ENCODE peak calls at places on chromosomes 12 and 14, in five cellular contexts. B is pancreas, A is A549, X is astrocyte, C is activated B cell treated with CpG ODN at 0.5 μM for 24 hours. Q is an unnamed sample.

GRCh38 chr12:31215521-31216232 is 110.3 kb downstream of the SINHCAF start:
- DNase-seq in B (peak), A (no peak), X (no peak), C (no peak), Q (no peak)

GRCh38 chr14:32938719-32939253 is at the start of gene NPAS3:
- DNase-seq in B (peak), A (no peak), X (no peak), C (no peak), Q (no peak)

GRCh38 chr12:50263832-50264231 is 19.5 kb downstream of the LIMA1 start:
- DNase-seq in B (no peak), A (no peak), X (no peak), C (no peak), Q (no peak)

GRCh38 chr12:42143401-42144173 is 1.1 kb downstream of the GXYLT1 start:
- DNase-seq in B (no peak), A (no peak), X (peak), C (no peak), Q (peak)

GRCh38 chr12:3421191-3421590 is 69.8 kb upstream of the PRMT8 start:
- DNase-seq in B (no peak), A (no peak), X (no peak), C (no peak), Q (no peak)

GRCh38 chr14:104537613-104537988 is 42.0 kb upstream of the C14orf180 start:
- DNase-seq in B (no peak), A (no peak), X (no peak), C (no peak), Q (no peak)

GRCh38 chr12:76915381-76916169 is 36.8 kb upstream of the CSRP2 start:
- DNase-seq in B (no peak), A (no peak), X (no peak), C (no peak), Q (peak)

GRCh38 chr14:29045237-29045636 is 278.6 kb downstream of the FOXG1 start:
- DNase-seq in B (no peak), A (no peak), X (no peak), C (no peak), Q (no peak)

GRCh38 chr14:72998252-72998903 is 28.5 kb downstream of the ZFYVE1 start:
- DNase-seq in B (no peak), A (no peak), X (no peak), C (no peak), Q (no peak)

GRCh38 chr14:64760146-64760755 is 56.0 kb downstream of the PLEKHG3 start:
- DNase-seq in B (peak), A (peak), X (peak), C (peak), Q (peak)

GRCh38 chr12:26153421-26154154 is 28.8 kb upstream of the BHLHE41 start:
- DNase-seq in B (peak), A (peak), X (peak), C (no peak), Q (peak)

GRCh38 chr14:92985521-92985920 is 62.6 kb downstream of the CHGA start:
- DNase-seq in B (no peak), A (no peak), X (no peak), C (no peak), Q (no peak)

GRCh38 chr14:39491134-39491541 is 58.9 kb upstream of the FBXO33 start:
- DNase-seq in B (no peak), A (peak), X (peak), C (no peak), Q (peak)

GRCh38 chr14:50403433-50403832 is 6.8 kb upstream of the CDKL1 start:
- DNase-seq in B (no peak), A (no peak), X (no peak), C (no peak), Q (no peak)

GRCh38 chr12:49537709-49538601 is 875 bp upstream of the KCNH3 start:
- DNase-seq in B (no peak), A (peak), X (no peak), C (peak), Q (no peak)

GRCh38 chr12:39920647-39921046 is 185.2 kb downstream of the SLC2A13 start:
- DNase-seq in B (no peak), A (no peak), X (no peak), C (no peak), Q (no peak)

GRCh38 chr12:57164454-57164853 is 17.0 kb upstream of the LRP1-AS start:
- DNase-seq in B (no peak), A (no peak), X (no peak), C (no peak), Q (no peak)

GRCh38 chr12:78887008-78887407 is 22.4 kb downstream of the SYT1 start:
- DNase-seq in B (no peak), A (peak), X (peak), C (no peak), Q (peak)

GRCh38 chr12:76866726-76867125 is 12.1 kb downstream of the CSRP2 start:
- DNase-seq in B (no peak), A (no peak), X (peak), C (no peak), Q (peak)

GRCh38 chr14:101347893-101348777 is 213.2 kb upstream of the DIO3 start:
- DNase-seq in B (no peak), A (no peak), X (no peak), C (no peak), Q (no peak)

GRCh38 chr14:76208340-76208739 is 56.6 kb downstream of the GPATCH2L start:
- DNase-seq in B (no peak), A (no peak), X (no peak), C (no peak), Q (no peak)

GRCh38 chr12:132444957-132445883 is 44.7 kb upstream of the FBRSL1 start:
- DNase-seq in B (no peak), A (no peak), X (no peak), C (peak), Q (no peak)

GRCh38 chr14:75523771-75524171 is 1.5 kb downstream of the BATF start:
- DNase-seq in B (no peak), A (no peak), X (no peak), C (no peak), Q (peak)

GRCh38 chr12:63967358-63967757 is 122.9 kb downstream of the SRGAP1 start:
- DNase-seq in B (no peak), A (no peak), X (peak), C (no peak), Q (peak)

GRCh38 chr14:68377459-68377858 is 415.4 kb downstream of the ZFP36L1 start:
- DNase-seq in B (no peak), A (no peak), X (peak), C (no peak), Q (peak)

GRCh38 chr12:68498736-68499135 is 112.0 kb upstream of the RAP1B start:
- DNase-seq in B (no peak), A (no peak), X (no peak), C (no peak), Q (no peak)

GRCh38 chr12:23947395-23947794 is 2.1 kb downstream of the SOX5 start:
- DNase-seq in B (no peak), A (no peak), X (no peak), C (no peak), Q (no peak)

GRCh38 chr12:23950775-23951391 is 1.4 kb upstream of the SOX5 start:
- DNase-seq in B (no peak), A (no peak), X (peak), C (no peak), Q (peak)

GRCh38 chr12:23949212-23950010 is at the start of gene SOX5:
- DNase-seq in B (peak), A (no peak), X (peak), C (no peak), Q (peak)

GRCh38 chr12:23952071-23952470 is 2.6 kb upstream of the SOX5 start:
- DNase-seq in B (no peak), A (no peak), X (no peak), C (no peak), Q (no peak)

GRCh38 chr12:23950011-23950774 is 723 bp upstream of the SOX5 start:
- DNase-seq in B (no peak), A (no peak), X (peak), C (no peak), Q (peak)
- TF ChIP-seq CTCF in B (no peak), A (no peak), X (no peak), C (no peak), Q (no peak)

GRCh38 chr12:112965643-112966042 is 12.7 kb upstream of the OAS2 start:
- DNase-seq in B (no peak), A (no peak), X (no peak), C (no peak), Q (no peak)

GRCh38 chr12:112963227-112963861 is 15.0 kb upstream of the OAS2 start:
- DNase-seq in B (no peak), A (no peak), X (no peak), C (no peak), Q (no peak)

GRCh38 chr12:112962561-112962960 is 15.8 kb upstream of the OAS2 start:
- DNase-seq in B (no peak), A (no peak), X (no peak), C (no peak), Q (no peak)

GRCh38 chr12:112964067-112964670 is 14.2 kb upstream of the OAS2 start:
- DNase-seq in B (no peak), A (no peak), X (no peak), C (no peak), Q (no peak)

DNA sequence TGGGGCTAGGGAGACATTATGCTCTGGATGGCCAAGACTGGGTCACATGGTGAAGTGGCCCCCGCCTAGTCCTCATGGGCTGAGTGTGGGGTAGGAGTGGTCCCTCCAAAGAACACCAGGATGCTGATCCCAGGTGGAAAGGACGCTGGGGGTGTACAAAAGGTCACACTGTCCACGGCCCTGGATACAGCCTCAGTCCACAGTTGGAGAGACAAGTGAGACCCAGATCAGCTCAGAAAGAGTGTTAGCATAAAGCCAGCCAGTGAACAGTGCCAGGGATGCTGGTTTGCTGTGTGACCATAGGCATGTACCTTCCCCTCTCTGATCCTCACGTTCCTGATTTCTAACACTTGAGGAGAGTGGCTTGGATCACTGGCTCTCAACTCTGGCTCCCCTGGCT is 13.4 kb upstream of the OAS2 start:
- DNase-seq in B (no peak), A (no peak), X (no peak), C (no peak), Q (no peak)
- TF ChIP-seq CTCF in B (no peak), A (no peak), X (no peak), C (no peak), Q (no peak)

GRCh38 chr14:21990116-21990515 is 316.5 kb upstream of the OR4E1 start:
- DNase-seq in B (no peak), A (no peak), X (no peak), C (no peak), Q (peak)
- TF ChIP-seq CTCF in B (no peak), A (peak), X (peak), C (no peak), Q (peak)

GRCh38 chr12:59179231-59179630 is 258.9 kb upstream of the LRIG3 start:
- DNase-seq in B (no peak), A (no peak), X (no peak), C (no peak), Q (no peak)

DNA sequence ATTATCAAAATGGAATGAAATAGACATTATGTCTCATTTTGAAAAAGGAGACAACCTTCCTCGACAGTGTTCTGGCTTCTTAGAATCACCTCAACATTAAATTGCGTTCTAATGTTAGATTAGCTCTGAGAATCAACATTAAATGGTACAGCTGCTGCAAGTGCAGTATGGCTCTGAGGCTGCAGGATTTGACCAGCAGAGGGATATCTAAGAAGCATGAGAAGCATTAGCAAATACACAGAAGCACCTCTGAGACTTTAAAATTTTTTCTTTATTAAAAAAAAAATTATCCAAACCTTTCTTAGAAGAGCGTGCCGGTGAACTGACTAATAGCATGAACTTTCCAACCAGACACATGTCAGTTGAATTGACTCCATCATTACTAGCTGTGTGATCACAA is 253.4 kb upstream of the LRIG3 start:
- DNase-seq in B (no peak), A (no peak), X (no peak), C (no peak), Q (no peak)
- TF ChIP-seq CTCF in B (no peak), A (no peak), X (no peak), C (no peak), Q (peak)

DNA sequence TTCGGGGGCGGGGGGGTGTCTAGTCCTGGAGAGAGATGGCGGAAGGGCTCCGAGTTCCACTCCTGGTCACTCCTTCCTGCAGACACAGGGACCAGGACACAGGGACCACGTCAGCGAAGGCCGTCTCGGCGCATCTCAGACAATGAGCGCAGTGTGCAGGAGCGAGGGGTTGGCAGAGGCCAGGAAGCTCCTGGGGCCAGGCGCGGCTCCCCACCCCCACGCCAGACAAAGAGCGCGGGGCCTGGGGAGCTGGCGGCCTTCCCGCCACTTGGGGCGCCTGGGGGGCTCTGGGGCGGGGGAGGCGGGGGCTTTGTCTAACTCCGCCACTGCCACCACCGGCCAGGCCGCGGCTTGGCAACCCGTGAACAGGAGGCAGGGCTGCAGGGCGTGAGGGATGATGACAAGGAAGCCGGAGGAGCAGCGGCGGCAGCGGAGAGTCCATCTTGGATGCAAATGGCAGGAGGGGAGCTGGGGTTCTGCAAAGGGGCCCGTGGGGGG is 2.2 kb downstream of the CDK2AP1 start:
- DNase-seq in B (peak), A (no peak), X (peak), C (peak), Q (peak)
- TF ChIP-seq CTCF in B (no peak), A (no peak), X (no peak), C (no peak), Q (no peak)

GRCh38 chr12:47889040-47889439 is 15.8 kb downstream of the VDR start:
- DNase-seq in B (no peak), A (no peak), X (no peak), C (no peak), Q (no peak)
- TF ChIP-seq CTCF in B (no peak), A (no peak), X (no peak), C (no peak), Q (no peak)

DNA sequence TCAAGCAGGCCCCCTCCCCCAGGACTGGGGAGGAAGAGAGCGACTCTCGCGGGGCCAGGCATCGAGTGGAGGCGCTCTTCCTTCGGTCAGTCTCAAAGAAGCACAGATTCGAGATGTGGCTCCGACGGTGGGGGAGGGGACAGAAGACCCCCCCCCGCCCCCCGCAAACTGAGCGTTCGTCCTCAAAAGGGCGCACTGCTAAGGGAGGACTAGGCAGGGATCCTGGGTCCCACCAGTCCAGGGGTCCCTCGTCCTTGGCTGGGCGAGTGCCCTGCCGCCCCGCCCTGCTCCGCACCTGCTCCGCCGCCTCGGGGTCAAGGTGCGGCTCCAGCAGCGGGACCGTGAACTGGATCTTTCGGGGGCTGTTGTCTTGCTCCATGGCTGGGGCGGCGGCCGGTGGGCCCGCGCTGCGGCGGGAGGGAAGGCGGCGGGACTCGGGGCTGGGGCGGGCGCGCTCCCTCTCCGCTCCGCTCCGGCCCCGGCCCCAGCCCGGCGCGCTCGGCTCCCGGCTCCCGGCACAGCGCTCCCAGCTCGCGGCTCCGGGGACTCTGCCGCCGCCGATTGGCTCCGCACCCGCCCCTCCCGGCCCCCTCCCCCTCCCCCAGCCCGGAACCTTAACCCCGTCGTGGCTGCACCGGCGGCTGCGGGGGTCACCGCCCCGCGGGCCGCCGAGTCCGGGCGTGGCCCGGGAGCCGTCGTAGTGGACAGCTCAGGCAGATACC is at the start of gene PPP1R1A:
- DNase-seq in B (peak), A (no peak), X (no peak), C (no peak), Q (no peak)
- TF ChIP-seq CTCF in B (no peak), A (no peak), X (no peak), C (no peak), Q (no peak)

GRCh38 chr12:120453060-120453761 is 7.0 kb downstream of the GATC start:
- DNase-seq in B (no peak), A (no peak), X (no peak), C (no peak), Q (no peak)

GRCh38 chr12:120453977-120454376 is 7.7 kb downstream of the GATC start:
- DNase-seq in B (no peak), A (peak), X (no peak), C (no peak), Q (no peak)

GRCh38 chr12:120455302-120455701 is 9.1 kb downstream of the GATC start:
- DNase-seq in B (peak), A (no peak), X (no peak), C (no peak), Q (no peak)

GRCh38 chr12:120460157-120460556 is 9.4 kb downstream of the SRSF9 start:
- DNase-seq in B (no peak), A (no peak), X (no peak), C (no peak), Q (no peak)

GRCh38 chr12:120457133-120457532 is 10.9 kb downstream of the GATC start:
- DNase-seq in B (no peak), A (peak), X (no peak), C (no peak), Q (no peak)
- TF ChIP-seq CTCF in B (no peak), A (peak), X (peak), C (no peak), Q (peak)

DNA sequence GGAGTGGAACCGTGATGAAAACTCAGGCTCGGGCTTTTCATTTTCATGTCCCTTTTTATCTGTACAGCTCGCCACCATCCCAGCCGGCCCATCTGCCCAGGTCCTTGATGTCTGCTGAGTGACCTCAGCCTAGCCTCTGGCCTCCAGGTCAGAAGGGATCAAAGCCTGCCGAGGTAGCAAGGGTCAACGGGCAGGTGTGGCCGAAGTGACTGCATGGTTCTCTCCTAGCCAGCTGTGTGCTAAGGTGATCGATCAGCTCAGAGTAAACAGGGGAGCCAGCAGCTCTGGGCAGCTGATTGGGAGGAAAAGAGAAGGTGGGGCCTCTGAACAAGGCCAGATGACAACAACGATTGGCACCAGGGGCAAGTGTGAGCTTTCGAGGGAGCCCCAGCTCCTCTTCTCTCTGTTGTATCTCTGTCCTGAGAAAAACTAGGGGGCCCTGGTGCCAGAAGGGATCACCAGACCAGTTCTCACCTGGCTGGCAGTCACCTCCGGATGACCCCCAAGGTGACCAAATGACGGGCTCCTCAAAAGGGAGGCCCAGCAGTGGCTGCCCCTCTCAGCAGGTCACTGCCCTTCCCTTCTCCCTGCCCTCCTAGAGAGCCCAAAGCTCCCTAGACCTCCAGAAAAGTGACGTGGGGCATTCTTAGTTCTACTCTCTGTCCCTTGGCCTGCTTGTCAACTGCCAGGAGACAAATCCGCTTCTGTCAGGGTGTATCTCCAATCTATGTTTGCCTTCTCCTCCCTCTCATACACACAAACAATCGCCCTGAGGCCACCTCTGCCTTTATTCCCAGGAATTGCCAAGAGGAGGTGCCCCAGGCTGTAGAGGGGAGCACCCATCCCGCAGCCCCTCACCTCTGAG is 3.4 kb downstream of the SLC6A12 start:
- DNase-seq in B (peak), A (no peak), X (no peak), C (no peak), Q (no peak)
- TF ChIP-seq CTCF in B (no peak), A (no peak), X (no peak), C (no peak), Q (no peak)

Q was measured in fibroblast of the aortic adventitia.